ENCODE peak calls at places on chromosomes 12 and 14, in ten cellular contexts. One of them, this sample, is unnamed.
A peak's percentile ranks its signal among the peaks of the same experiment; 100 is the strongest.

GRCh38 chr12:27284751-27285150 is 40.7 kb downstream of the STK38L start:
- DNase-seq in right cardiac atrium: no peak
- DNase-seq in GM12865: peak; percentile 75
- DNase-seq in HT1080: peak; percentile 46
- DNase-seq in Daoy: peak; percentile 79
- DNase-seq in HEK293T: no peak
- DNase-seq in Ammon's horn: no peak
- DNase-seq in T follicular helper cell: no peak
- DNase-seq in NCI-H1092 treated with DMSO at 0.1 percent for 48 hours: no peak
- DNase-seq in activated naive CD8-positive, alpha-beta T cell treated with anti-CD3 and anti-CD28 coated beads, Interleukin-2, amount 50 U/mL, for 24 hours: no peak
- DNase-seq in this sample: no peak

GRCh38 chr14:80390911-80391310 is 179.6 kb upstream of the DIO2 start:
- DNase-seq in activated naive CD8-positive, alpha-beta T cell treated with anti-CD3 and anti-CD28 coated beads, Interleukin-2, amount 50 U/mL, for 24 hours: no peak
- DNase-seq in Daoy: peak; percentile 29
- DNase-seq in GM12865: no peak
- DNase-seq in Ammon's horn: no peak
- DNase-seq in NCI-H1092 treated with DMSO at 0.1 percent for 48 hours: no peak
- DNase-seq in HT1080: peak; percentile 82
- DNase-seq in HEK293T: no peak
- DNase-seq in T follicular helper cell: no peak
- DNase-seq in right cardiac atrium: no peak
- DNase-seq in this sample: no peak

GRCh38 chr12:116106870-116107269 is 170.6 kb downstream of the MED13L start:
- DNase-seq in right cardiac atrium: no peak
- DNase-seq in NCI-H1092 treated with DMSO at 0.1 percent for 48 hours: no peak
- DNase-seq in GM12865: no peak
- DNase-seq in HT1080: no peak
- DNase-seq in HEK293T: no peak
- DNase-seq in T follicular helper cell: no peak
- DNase-seq in Daoy: no peak
- DNase-seq in activated naive CD8-positive, alpha-beta T cell treated with anti-CD3 and anti-CD28 coated beads, Interleukin-2, amount 50 U/mL, for 24 hours: no peak
- DNase-seq in Ammon's horn: no peak
- DNase-seq in this sample: no peak

GRCh38 chr12:4763549-4763948 is 43.3 kb downstream of the GALNT8 start:
- DNase-seq in HT1080: peak; percentile 68
- DNase-seq in GM12865: no peak
- DNase-seq in right cardiac atrium: peak; percentile 29
- DNase-seq in HEK293T: peak; percentile 13
- DNase-seq in Daoy: peak; percentile 94
- DNase-seq in NCI-H1092 treated with DMSO at 0.1 percent for 48 hours: peak; percentile 71
- DNase-seq in Ammon's horn: no peak
- DNase-seq in T follicular helper cell: no peak
- DNase-seq in activated naive CD8-positive, alpha-beta T cell treated with anti-CD3 and anti-CD28 coated beads, Interleukin-2, amount 50 U/mL, for 24 hours: no peak
- DNase-seq in this sample: peak; percentile 92

GRCh38 chr14:77124345-77125274 is 17.0 kb downstream of the ZDHHC22 start:
- DNase-seq in right cardiac atrium: peak; percentile 53
- DNase-seq in GM12865: peak; percentile 46
- DNase-seq in T follicular helper cell: peak; percentile 62
- DNase-seq in HEK293T: peak; percentile 80
- DNase-seq in Daoy: peak; percentile 71
- DNase-seq in Ammon's horn: peak; percentile 78
- DNase-seq in NCI-H1092 treated with DMSO at 0.1 percent for 48 hours: peak; percentile 75
- DNase-seq in activated naive CD8-positive, alpha-beta T cell treated with anti-CD3 and anti-CD28 coated beads, Interleukin-2, amount 50 U/mL, for 24 hours: peak; percentile 55
- DNase-seq in HT1080: no peak
- DNase-seq in this sample: no peak

GRCh38 chr12:52043386-52044212 is 7.6 kb upstream of the NR4A1 start:
- DNase-seq in NCI-H1092 treated with DMSO at 0.1 percent for 48 hours: no peak
- DNase-seq in HT1080: no peak
- DNase-seq in T follicular helper cell: no peak
- DNase-seq in activated naive CD8-positive, alpha-beta T cell treated with anti-CD3 and anti-CD28 coated beads, Interleukin-2, amount 50 U/mL, for 24 hours: no peak
- DNase-seq in HEK293T: no peak
- DNase-seq in GM12865: no peak
- DNase-seq in right cardiac atrium: peak; percentile 79
- DNase-seq in Daoy: no peak
- DNase-seq in Ammon's horn: no peak
- DNase-seq in this sample: no peak

GRCh38 chr14:104072586-104072985 is 12.9 kb upstream of the ASPG start:
- DNase-seq in HEK293T: no peak
- DNase-seq in Ammon's horn: no peak
- DNase-seq in T follicular helper cell: no peak
- DNase-seq in Daoy: no peak
- DNase-seq in NCI-H1092 treated with DMSO at 0.1 percent for 48 hours: no peak
- DNase-seq in GM12865: no peak
- DNase-seq in activated naive CD8-positive, alpha-beta T cell treated with anti-CD3 and anti-CD28 coated beads, Interleukin-2, amount 50 U/mL, for 24 hours: no peak
- DNase-seq in right cardiac atrium: no peak
- DNase-seq in HT1080: peak; percentile 24
- DNase-seq in this sample: no peak

GRCh38 chr12:92573104-92573503 is 129.7 kb upstream of the PLEKHG7 start:
- DNase-seq in Daoy: no peak
- DNase-seq in activated naive CD8-positive, alpha-beta T cell treated with anti-CD3 and anti-CD28 coated beads, Interleukin-2, amount 50 U/mL, for 24 hours: no peak
- DNase-seq in HT1080: no peak
- DNase-seq in GM12865: no peak
- DNase-seq in HEK293T: no peak
- DNase-seq in NCI-H1092 treated with DMSO at 0.1 percent for 48 hours: no peak
- DNase-seq in right cardiac atrium: no peak
- DNase-seq in T follicular helper cell: no peak
- DNase-seq in Ammon's horn: no peak
- DNase-seq in this sample: no peak

GRCh38 chr12:56020437-56021189 is at the start of gene IKZF4:
- DNase-seq in activated naive CD8-positive, alpha-beta T cell treated with anti-CD3 and anti-CD28 coated beads, Interleukin-2, amount 50 U/mL, for 24 hours: peak; percentile 36
- DNase-seq in GM12865: no peak
- DNase-seq in HT1080: no peak
- DNase-seq in Daoy: no peak
- DNase-seq in T follicular helper cell: no peak
- DNase-seq in right cardiac atrium: peak; percentile 50
- DNase-seq in NCI-H1092 treated with DMSO at 0.1 percent for 48 hours: peak; percentile 31
- DNase-seq in Ammon's horn: peak; percentile 35
- DNase-seq in HEK293T: no peak
- DNase-seq in this sample: no peak

GRCh38 chr12:118188690-118189371 is 52.9 kb downstream of the PEBP1 start:
- DNase-seq in GM12865: no peak
- DNase-seq in HT1080: no peak
- DNase-seq in NCI-H1092 treated with DMSO at 0.1 percent for 48 hours: peak; percentile 14
- DNase-seq in activated naive CD8-positive, alpha-beta T cell treated with anti-CD3 and anti-CD28 coated beads, Interleukin-2, amount 50 U/mL, for 24 hours: no peak
- DNase-seq in T follicular helper cell: no peak
- DNase-seq in right cardiac atrium: peak; percentile 53
- DNase-seq in HEK293T: no peak
- DNase-seq in Daoy: peak; percentile 19
- DNase-seq in Ammon's horn: peak; percentile 82
- DNase-seq in this sample: peak; percentile 47

GRCh38 chr14:51638071-51638944 is 13.4 kb upstream of the FRMD6 start:
- DNase-seq in Ammon's horn: no peak
- DNase-seq in GM12865: no peak
- DNase-seq in T follicular helper cell: no peak
- DNase-seq in HT1080: no peak
- DNase-seq in activated naive CD8-positive, alpha-beta T cell treated with anti-CD3 and anti-CD28 coated beads, Interleukin-2, amount 50 U/mL, for 24 hours: no peak
- DNase-seq in Daoy: peak; percentile 78
- DNase-seq in right cardiac atrium: no peak
- DNase-seq in NCI-H1092 treated with DMSO at 0.1 percent for 48 hours: no peak
- DNase-seq in HEK293T: no peak
- DNase-seq in this sample: no peak

GRCh38 chr12:29382251-29382650 is 1.3 kb upstream of the ERGIC2 start:
- DNase-seq in Daoy: no peak
- DNase-seq in GM12865: no peak
- DNase-seq in activated naive CD8-positive, alpha-beta T cell treated with anti-CD3 and anti-CD28 coated beads, Interleukin-2, amount 50 U/mL, for 24 hours: no peak
- DNase-seq in HEK293T: no peak
- DNase-seq in HT1080: no peak
- DNase-seq in NCI-H1092 treated with DMSO at 0.1 percent for 48 hours: no peak
- DNase-seq in right cardiac atrium: no peak
- DNase-seq in Ammon's horn: no peak
- DNase-seq in T follicular helper cell: no peak
- DNase-seq in this sample: no peak

GRCh38 chr14:64800000-64800399 is 79.7 kb downstream of the SPTB start:
- DNase-seq in HEK293T: no peak
- DNase-seq in Ammon's horn: peak; percentile 16
- DNase-seq in NCI-H1092 treated with DMSO at 0.1 percent for 48 hours: no peak
- DNase-seq in GM12865: peak; percentile 25
- DNase-seq in HT1080: peak; percentile 37
- DNase-seq in activated naive CD8-positive, alpha-beta T cell treated with anti-CD3 and anti-CD28 coated beads, Interleukin-2, amount 50 U/mL, for 24 hours: no peak
- DNase-seq in T follicular helper cell: no peak
- DNase-seq in right cardiac atrium: peak; percentile 32
- DNase-seq in Daoy: peak; percentile 44
- DNase-seq in this sample: no peak

GRCh38 chr12:89180496-89180895 is 171.8 kb downstream of the DUSP6 start:
- DNase-seq in Ammon's horn: no peak
- DNase-seq in activated naive CD8-positive, alpha-beta T cell treated with anti-CD3 and anti-CD28 coated beads, Interleukin-2, amount 50 U/mL, for 24 hours: no peak
- DNase-seq in HT1080: no peak
- DNase-seq in right cardiac atrium: no peak
- DNase-seq in NCI-H1092 treated with DMSO at 0.1 percent for 48 hours: no peak
- DNase-seq in HEK293T: no peak
- DNase-seq in Daoy: no peak
- DNase-seq in T follicular helper cell: no peak
- DNase-seq in GM12865: no peak
- DNase-seq in this sample: no peak

This sample was measured in NCI-H146.